ENCODE peak calls at places on chromosomes 4 and X, in five cellular contexts. One of them, this sample, is unnamed.

GRCh38 chr4:184203300-184203699 is 14.4 kb downstream of the ENPP6 start:
- DNase-seq in right lobe of liver: no peak
- DNase-seq in NCI-H345: no peak
- DNase-seq in stimulated activated CD8-positive, alpha-beta memory T cell treated with anti-CD3 and anti-CD28 coated beads, Interleukin-15, amount 100 ng/mL, for 24 hours: no peak
- DNase-seq in HFF-Myc: no peak
- DNase-seq in this sample: no peak

GRCh38 chrX:45077748-45078424 is 122.8 kb downstream of the DIPK2B start:
- DNase-seq in right lobe of liver: no peak
- DNase-seq in NCI-H345: no peak
- DNase-seq in stimulated activated CD8-positive, alpha-beta memory T cell treated with anti-CD3 and anti-CD28 coated beads, Interleukin-15, amount 100 ng/mL, for 24 hours: no peak
- DNase-seq in HFF-Myc: no peak
- DNase-seq in this sample: no peak

GRCh38 chr4:83223781-83224180 is 60.8 kb downstream of the COQ2 start:
- DNase-seq in right lobe of liver: no peak
- DNase-seq in NCI-H345: no peak
- DNase-seq in stimulated activated CD8-positive, alpha-beta memory T cell treated with anti-CD3 and anti-CD28 coated beads, Interleukin-15, amount 100 ng/mL, for 24 hours: no peak
- DNase-seq in HFF-Myc: no peak
- DNase-seq in this sample: no peak

GRCh38 chr4:57318694-57319093 is 208.5 kb upstream of the IGFBP7 start:
- DNase-seq in right lobe of liver: no peak
- DNase-seq in NCI-H345: no peak
- DNase-seq in stimulated activated CD8-positive, alpha-beta memory T cell treated with anti-CD3 and anti-CD28 coated beads, Interleukin-15, amount 100 ng/mL, for 24 hours: no peak
- DNase-seq in HFF-Myc: no peak
- DNase-seq in this sample: no peak

GRCh38 chrX:151880895-151881294 is 31.8 kb upstream of the MAGEA4 start:
- DNase-seq in right lobe of liver: no peak
- DNase-seq in NCI-H345: no peak
- DNase-seq in stimulated activated CD8-positive, alpha-beta memory T cell treated with anti-CD3 and anti-CD28 coated beads, Interleukin-15, amount 100 ng/mL, for 24 hours: no peak
- DNase-seq in HFF-Myc: no peak
- DNase-seq in this sample: no peak

GRCh38 chr4:52038109-52038912 is at the start of gene SGCB:
- DNase-seq in right lobe of liver: peak
- DNase-seq in NCI-H345: peak
- DNase-seq in stimulated activated CD8-positive, alpha-beta memory T cell treated with anti-CD3 and anti-CD28 coated beads, Interleukin-15, amount 100 ng/mL, for 24 hours: peak
- DNase-seq in HFF-Myc: no peak
- DNase-seq in this sample: peak

GRCh38 chr4:13903851-13904340 is 276.4 kb upstream of the BOD1L1 start:
- DNase-seq in right lobe of liver: no peak
- DNase-seq in NCI-H345: no peak
- DNase-seq in stimulated activated CD8-positive, alpha-beta memory T cell treated with anti-CD3 and anti-CD28 coated beads, Interleukin-15, amount 100 ng/mL, for 24 hours: no peak
- DNase-seq in HFF-Myc: no peak
- DNase-seq in this sample: no peak

GRCh38 chrX:100994352-100995281 is 25.1 kb downstream of the ARL13A start:
- DNase-seq in right lobe of liver: no peak
- DNase-seq in NCI-H345: no peak
- DNase-seq in stimulated activated CD8-positive, alpha-beta memory T cell treated with anti-CD3 and anti-CD28 coated beads, Interleukin-15, amount 100 ng/mL, for 24 hours: no peak
- DNase-seq in HFF-Myc: no peak
- DNase-seq in this sample: no peak

GRCh38 chr4:88619973-88620372 is 27.7 kb downstream of the HERC3 start:
- DNase-seq in right lobe of liver: no peak
- DNase-seq in NCI-H345: no peak
- DNase-seq in stimulated activated CD8-positive, alpha-beta memory T cell treated with anti-CD3 and anti-CD28 coated beads, Interleukin-15, amount 100 ng/mL, for 24 hours: no peak
- DNase-seq in HFF-Myc: no peak
- DNase-seq in this sample: no peak

GRCh38 chr4:71333960-71334951 is 4.6 kb upstream of the SLC4A4 start:
- DNase-seq in right lobe of liver: no peak
- DNase-seq in NCI-H345: no peak
- DNase-seq in stimulated activated CD8-positive, alpha-beta memory T cell treated with anti-CD3 and anti-CD28 coated beads, Interleukin-15, amount 100 ng/mL, for 24 hours: no peak
- DNase-seq in HFF-Myc: no peak
- DNase-seq in this sample: no peak

GRCh38 chr4:111450867-111451266 is 694.4 kb upstream of the FAM241A start:
- DNase-seq in right lobe of liver: no peak
- DNase-seq in NCI-H345: no peak
- DNase-seq in stimulated activated CD8-positive, alpha-beta memory T cell treated with anti-CD3 and anti-CD28 coated beads, Interleukin-15, amount 100 ng/mL, for 24 hours: no peak
- DNase-seq in HFF-Myc: no peak
- DNase-seq in this sample: no peak

GRCh38 chr4:56272003-56272402 is 115.3 kb downstream of the AASDH start:
- DNase-seq in right lobe of liver: peak
- DNase-seq in NCI-H345: no peak
- DNase-seq in stimulated activated CD8-positive, alpha-beta memory T cell treated with anti-CD3 and anti-CD28 coated beads, Interleukin-15, amount 100 ng/mL, for 24 hours: no peak
- DNase-seq in HFF-Myc: no peak
- DNase-seq in this sample: no peak

GRCh38 chrX:471239-471638 is 84.5 kb upstream of the PPP2R3B start:
- DNase-seq in right lobe of liver: no peak
- DNase-seq in NCI-H345: no peak
- DNase-seq in stimulated activated CD8-positive, alpha-beta memory T cell treated with anti-CD3 and anti-CD28 coated beads, Interleukin-15, amount 100 ng/mL, for 24 hours: no peak
- DNase-seq in HFF-Myc: no peak
- DNase-seq in this sample: no peak

GRCh38 chrX:3638280-3638873 is 75.1 kb downstream of the PRKX start:
- DNase-seq in right lobe of liver: no peak
- DNase-seq in NCI-H345: peak
- DNase-seq in stimulated activated CD8-positive, alpha-beta memory T cell treated with anti-CD3 and anti-CD28 coated beads, Interleukin-15, amount 100 ng/mL, for 24 hours: no peak
- DNase-seq in HFF-Myc: no peak
- DNase-seq in this sample: peak

GRCh38 chr4:124060261-124060918 is 652.1 kb downstream of the ANKRD50 start:
- DNase-seq in right lobe of liver: peak
- DNase-seq in NCI-H345: no peak
- DNase-seq in stimulated activated CD8-positive, alpha-beta memory T cell treated with anti-CD3 and anti-CD28 coated beads, Interleukin-15, amount 100 ng/mL, for 24 hours: no peak
- DNase-seq in HFF-Myc: peak
- DNase-seq in this sample: no peak

GRCh38 chrX:94288972-94289371 is 615.0 kb downstream of the FAM133A start:
- DNase-seq in right lobe of liver: no peak
- DNase-seq in NCI-H345: no peak
- DNase-seq in stimulated activated CD8-positive, alpha-beta memory T cell treated with anti-CD3 and anti-CD28 coated beads, Interleukin-15, amount 100 ng/mL, for 24 hours: no peak
- DNase-seq in HFF-Myc: no peak
- DNase-seq in this sample: no peak

GRCh38 chr4:24595662-24596061 is 11.3 kb upstream of the DHX15 start:
- DNase-seq in right lobe of liver: no peak
- DNase-seq in NCI-H345: no peak
- DNase-seq in stimulated activated CD8-positive, alpha-beta memory T cell treated with anti-CD3 and anti-CD28 coated beads, Interleukin-15, amount 100 ng/mL, for 24 hours: no peak
- DNase-seq in HFF-Myc: no peak
- DNase-seq in this sample: no peak

GRCh38 chrX:113868169-113868568 is 715.7 kb upstream of the HTR2C start:
- DNase-seq in right lobe of liver: no peak
- DNase-seq in NCI-H345: no peak
- DNase-seq in stimulated activated CD8-positive, alpha-beta memory T cell treated with anti-CD3 and anti-CD28 coated beads, Interleukin-15, amount 100 ng/mL, for 24 hours: no peak
- DNase-seq in HFF-Myc: no peak
- DNase-seq in this sample: no peak

GRCh38 chr4:3413675-3414420 is 27.9 kb upstream of the HGFAC start:
- DNase-seq in right lobe of liver: peak
- DNase-seq in NCI-H345: no peak
- DNase-seq in stimulated activated CD8-positive, alpha-beta memory T cell treated with anti-CD3 and anti-CD28 coated beads, Interleukin-15, amount 100 ng/mL, for 24 hours: no peak
- DNase-seq in HFF-Myc: no peak
- DNase-seq in this sample: no peak

GRCh38 chrX:139179592-139179991 is 350.9 kb upstream of the F9 start:
- DNase-seq in right lobe of liver: no peak
- DNase-seq in NCI-H345: no peak
- DNase-seq in stimulated activated CD8-positive, alpha-beta memory T cell treated with anti-CD3 and anti-CD28 coated beads, Interleukin-15, amount 100 ng/mL, for 24 hours: no peak
- DNase-seq in HFF-Myc: no peak
- DNase-seq in this sample: no peak

GRCh38 chr4:80077639-80078038 is 4.6 kb upstream of the ANTXR2 start:
- DNase-seq in right lobe of liver: no peak
- DNase-seq in NCI-H345: no peak
- DNase-seq in stimulated activated CD8-positive, alpha-beta memory T cell treated with anti-CD3 and anti-CD28 coated beads, Interleukin-15, amount 100 ng/mL, for 24 hours: no peak
- DNase-seq in HFF-Myc: no peak
- DNase-seq in this sample: no peak

GRCh38 chr4:72094054-72094780 is 62.4 kb downstream of the NPFFR2 start:
- DNase-seq in right lobe of liver: no peak
- DNase-seq in NCI-H345: peak
- DNase-seq in stimulated activated CD8-positive, alpha-beta memory T cell treated with anti-CD3 and anti-CD28 coated beads, Interleukin-15, amount 100 ng/mL, for 24 hours: no peak
- DNase-seq in HFF-Myc: no peak
- DNase-seq in this sample: peak

GRCh38 chrX:129694805-129695204 is 40.0 kb upstream of the APLN start:
- DNase-seq in right lobe of liver: no peak
- DNase-seq in NCI-H345: no peak
- DNase-seq in stimulated activated CD8-positive, alpha-beta memory T cell treated with anti-CD3 and anti-CD28 coated beads, Interleukin-15, amount 100 ng/mL, for 24 hours: no peak
- DNase-seq in HFF-Myc: no peak
- DNase-seq in this sample: no peak

GRCh38 chr4:173490256-173490655 is 39.8 kb downstream of the HAND2 start:
- DNase-seq in right lobe of liver: no peak
- DNase-seq in NCI-H345: no peak
- DNase-seq in stimulated activated CD8-positive, alpha-beta memory T cell treated with anti-CD3 and anti-CD28 coated beads, Interleukin-15, amount 100 ng/mL, for 24 hours: no peak
- DNase-seq in HFF-Myc: no peak
- DNase-seq in this sample: no peak

GRCh38 chr4:76083386-76083785 is 8.9 kb downstream of the ART3 start:
- DNase-seq in right lobe of liver: no peak
- DNase-seq in NCI-H345: no peak
- DNase-seq in stimulated activated CD8-positive, alpha-beta memory T cell treated with anti-CD3 and anti-CD28 coated beads, Interleukin-15, amount 100 ng/mL, for 24 hours: no peak
- DNase-seq in HFF-Myc: no peak
- DNase-seq in this sample: no peak

GRCh38 chr4:151173751-151174325 is 74.4 kb downstream of the RPS3A start:
- DNase-seq in right lobe of liver: no peak
- DNase-seq in NCI-H345: no peak
- DNase-seq in stimulated activated CD8-positive, alpha-beta memory T cell treated with anti-CD3 and anti-CD28 coated beads, Interleukin-15, amount 100 ng/mL, for 24 hours: no peak
- DNase-seq in HFF-Myc: no peak
- DNase-seq in this sample: no peak

GRCh38 chrX:71400710-71401109 is 34.6 kb downstream of the TAF1 start:
- DNase-seq in right lobe of liver: no peak
- DNase-seq in NCI-H345: no peak
- DNase-seq in stimulated activated CD8-positive, alpha-beta memory T cell treated with anti-CD3 and anti-CD28 coated beads, Interleukin-15, amount 100 ng/mL, for 24 hours: no peak
- DNase-seq in HFF-Myc: no peak
- DNase-seq in this sample: no peak